ENCODE peak calls at places on chromosomes 11 and 22, in six cellular contexts. O is activated CD4-positive, alpha-beta T cell treated with anti-CD3 and anti-CD28 coated beads, Interleukin-2, amount 50 U/mL, for 1 hour; N is naive thymus-derived CD4-positive, alpha-beta T cell; V is SHP77; Y is tibial nerve; X is AG09309. U is an unnamed sample.

GRCh38 chr11:20192641-20193040 is 32.4 kb upstream of the DBX1 start:
- DNase-seq in O (no peak), N (no peak), V (no peak), X (no peak), Y (no peak), U (no peak)

GRCh38 chr22:20653012-20653794 is 120.7 kb upstream of the SERPIND1 start:
- DNase-seq in Y (no peak), N (no peak), V (no peak), X (no peak), O (no peak), U (no peak)

GRCh38 chr11:57703341-57703740 is 8.7 kb downstream of the MED19 start:
- DNase-seq in N (no peak), Y (no peak), V (no peak), X (no peak), O (no peak), U (no peak)

GRCh38 chr11:130208241-130209127 is 48.9 kb downstream of the ST14 start:
- DNase-seq in V (no peak), N (no peak), O (no peak), X (no peak), Y (no peak), U (peak)

GRCh38 chr22:50563410-50564160 is 866 bp upstream of the SYCE3 start:
- DNase-seq in V (no peak), N (no peak), X (no peak), O (no peak), Y (no peak), U (peak)

GRCh38 chr11:81990659-81991443 is 742.8 kb downstream of the FAM181B start:
- DNase-seq in V (no peak), Y (no peak), X (no peak), N (no peak), O (no peak), U (no peak)

GRCh38 chr11:78200553-78200952 is 11.8 kb downstream of the USP35 start:
- DNase-seq in V (no peak), X (no peak), O (no peak), N (no peak), Y (no peak), U (no peak)

GRCh38 chr11:71209656-71210055 is 42.7 kb downstream of the SHANK2 start:
- DNase-seq in X (no peak), N (no peak), V (no peak), O (no peak), Y (no peak), U (no peak)

GRCh38 chr22:29936186-29936585 is 53.2 kb downstream of the MTMR3 start:
- DNase-seq in X (no peak), Y (no peak), O (no peak), N (no peak), V (no peak), U (no peak)

GRCh38 chr11:116492600-116492999 is 280.2 kb downstream of the BUD13 start:
- DNase-seq in N (no peak), Y (no peak), V (no peak), X (no peak), O (no peak), U (no peak)

GRCh38 chr11:118434123-118434552 is 2.2 kb upstream of the KMT2A start:
- DNase-seq in Y (no peak), N (no peak), X (no peak), V (peak), O (no peak), U (no peak)

GRCh38 chr11:117573326-117573725 is 223.7 kb downstream of the DSCAML1 start:
- DNase-seq in V (no peak), N (no peak), Y (no peak), O (no peak), X (no peak), U (no peak)

GRCh38 chr22:42757475-42757874 is 36.8 kb upstream of the A4GALT start:
- DNase-seq in N (no peak), V (no peak), Y (no peak), O (no peak), X (no peak), U (no peak)

GRCh38 chr22:19872779-19873137 is 18.1 kb upstream of the GNB1L start:
- DNase-seq in N (no peak), Y (no peak), V (no peak), O (no peak), X (no peak), U (no peak)

GRCh38 chr11:77619576-77620198 is 17.9 kb downstream of the CLNS1A start:
- DNase-seq in X (peak), N (peak), V (peak), Y (peak), O (no peak), U (no peak)

GRCh38 chr11:57321388-57321995 is 3.3 kb downstream of the TNKS1BP1 start:
- DNase-seq in Y (no peak), N (no peak), V (no peak), X (no peak), O (no peak), U (no peak)

GRCh38 chr11:2445948-2446551 is 1.2 kb downstream of the KCNQ1 start:
- DNase-seq in V (no peak), O (no peak), X (no peak), Y (no peak), N (no peak), U (peak)